ENCODE peak calls at places on chromosome 4, in five cellular contexts. K, N, O, V and Y are unnamed samples. For H3K36me3 and H3K9me3, the result is how much of the 10 kb centered on the place peaks cover.

GRCh38 chr4:71860643-71861042 is 76.8 kb upstream of the GC start:
- DNase-seq in K (no peak), O (peak), V (no peak), N (no peak), Y (no peak)

GRCh38 chr4:30837131-30837539 is 117.0 kb downstream of the PCDH7 start:
- DNase-seq in N (peak), V (no peak), O (no peak), K (no peak), Y (no peak)

GRCh38 chr4:37584087-37584486 is 102.1 kb downstream of the RELL1 start:
- DNase-seq in O (no peak), N (no peak), K (no peak), V (no peak), Y (no peak)

GRCh38 chr4:54041916-54042315 is 22.5 kb downstream of the CHIC2 start:
- DNase-seq in V (no peak), N (no peak), O (no peak), K (no peak), Y (no peak)

GRCh38 chr4:117479673-117480072 is 394.3 kb upstream of the TRAM1L1 start:
- DNase-seq in K (no peak), V (no peak), N (peak), O (peak), Y (no peak)

GRCh38 chr4:125316391-125316780 is 1.6 kb downstream of the FAT4 start:
- DNase-seq in O (no peak), N (no peak), V (peak), K (no peak), Y (no peak)

GRCh38 chr4:180462116-180462515 is 1781.1 kb upstream of the TENM3 start:
- DNase-seq in N (no peak), V (no peak), K (no peak), O (peak), Y (no peak)

GRCh38 chr4:2362286-2363055 is 56.0 kb downstream of the ZFYVE28 start:
- DNase-seq in V (no peak), K (no peak), N (no peak), O (no peak), Y (no peak)

GRCh38 chr4:39591290-39591689 is 47.4 kb downstream of the SMIM14 start:
- DNase-seq in V (no peak), N (peak), K (no peak), O (peak), Y (no peak)

GRCh38 chr4:127997534-127998388 is 32.6 kb downstream of the ABHD18 start:
- DNase-seq in O (peak), K (no peak), V (no peak), N (peak), Y (no peak)

GRCh38 chr4:8410641-8411271 is 29.8 kb downstream of the ACOX3 start:
- DNase-seq in O (peak), V (no peak), K (no peak), N (peak), Y (no peak)

DNA sequence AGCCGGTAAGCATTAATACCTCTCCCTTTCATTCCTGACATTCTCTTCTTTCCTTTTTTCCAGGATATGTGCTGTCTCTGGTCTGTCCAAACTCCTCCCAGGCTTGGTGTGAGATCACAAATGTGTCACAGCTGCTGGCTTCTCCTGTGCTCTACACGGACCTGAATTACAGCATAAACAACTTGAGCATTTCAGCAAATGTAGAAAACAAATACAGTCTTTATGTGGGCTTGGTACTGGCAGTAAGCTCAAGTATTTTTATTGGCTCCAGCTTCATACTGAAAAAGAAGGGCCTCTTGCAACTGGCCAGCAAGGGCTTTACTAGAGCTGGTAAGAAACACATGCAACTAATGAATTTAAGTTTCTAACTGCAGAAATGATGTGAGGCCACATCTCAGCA is 8.4 kb downstream of the NIPAL1 start:
- DNase-seq in O (no peak), V (no peak), K (no peak), N (peak), Y (no peak)
- H3K36me3 ChIP-seq in O (under half), V (under half), K (under half), N (under half), Y (under half)

GRCh38 chr4:153483432-153484418 is 17.6 kb downstream of the TMEM131L start:
- DNase-seq in V (no peak), N (peak), K (no peak), O (no peak), Y (no peak)
- H3K4me3 ChIP-seq in V (peak), N (no peak), K (no peak), O (no peak), Y (no peak)

GRCh38 chr4:770022-770421 is 55.9 kb downstream of the CPLX1 start:
- DNase-seq in N (peak), K (no peak), O (no peak), V (peak), Y (no peak)
- H3K9me3 ChIP-seq in N (under half), K (under half), O (under half), V (under half), Y (under half)

GRCh38 chr4:82357640-82358039 is 16.2 kb downstream of the HNRNPD start:
- DNase-seq in V (no peak), K (no peak), N (no peak), O (no peak), Y (no peak)

GRCh38 chr4:82358773-82359324 is 14.9 kb downstream of the HNRNPD start:
- DNase-seq in V (no peak), N (no peak), K (no peak), O (no peak), Y (no peak)

GRCh38 chr4:82352118-82352824 is 21.5 kb downstream of the HNRNPD start:
- DNase-seq in K (no peak), V (no peak), N (peak), O (no peak), Y (no peak)

GRCh38 chr4:82352825-82353370 is 20.9 kb downstream of the HNRNPD start:
- DNase-seq in O (no peak), N (peak), V (no peak), K (no peak), Y (no peak)

DNA sequence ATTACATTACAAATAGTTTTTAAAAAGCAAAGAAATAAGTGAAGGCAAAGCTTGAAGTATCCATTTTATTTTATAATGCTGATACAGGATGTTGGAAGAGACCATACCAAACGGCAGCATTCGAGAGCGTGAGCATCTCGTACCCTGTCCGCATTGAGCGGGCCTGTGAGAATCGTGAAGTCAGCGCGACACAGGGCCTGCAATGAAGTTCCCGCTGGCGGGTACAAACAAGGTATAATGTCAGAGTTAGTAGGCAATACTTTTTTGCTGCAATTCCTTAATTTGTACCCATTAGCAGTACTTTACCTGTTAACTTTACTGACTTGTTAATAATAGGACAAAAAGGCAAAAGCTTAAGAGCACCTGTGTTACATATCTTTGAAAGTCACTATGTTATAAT is 19.0 kb downstream of the HNRNPD start:
- DNase-seq in K (no peak), N (no peak), O (no peak), V (no peak), Y (no peak)
- H3K36me3 ChIP-seq in K (half or more), N (under half), O (half or more), V (under half), Y (under half)

GRCh38 chr4:52370576-52370975 is 288.5 kb downstream of the USP46 start:
- DNase-seq in V (no peak), N (no peak), K (no peak), O (no peak), Y (no peak)
- H3K4me3 ChIP-seq in V (no peak), N (no peak), K (no peak), O (no peak), Y (no peak)

GRCh38 chr4:58188313-58188712 is 1078.1 kb upstream of the IGFBP7 start:
- DNase-seq in O (no peak), K (no peak), N (no peak), V (no peak), Y (no peak)

GRCh38 chr4:58191086-58191485 is 1080.9 kb upstream of the IGFBP7 start:
- DNase-seq in V (no peak), O (no peak), N (no peak), K (no peak), Y (no peak)

DNA sequence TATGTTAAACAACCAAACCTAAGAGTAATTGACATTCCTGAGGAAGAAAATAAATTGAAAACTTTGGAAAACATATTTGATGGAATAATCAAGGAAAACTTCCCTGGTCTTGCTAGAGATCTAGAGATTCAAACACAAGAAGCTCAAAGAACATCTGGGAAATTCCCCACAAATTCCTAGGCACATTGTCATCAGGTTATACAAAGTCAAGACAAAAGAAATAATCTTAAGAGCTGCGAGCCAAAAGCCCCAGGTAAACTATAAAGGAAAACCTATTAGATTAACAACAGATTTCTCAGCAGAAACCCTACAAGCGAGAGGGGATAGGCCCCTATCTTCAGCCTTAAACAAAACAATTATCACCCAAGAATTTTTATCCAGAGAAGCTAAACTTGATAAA is 1082.0 kb upstream of the IGFBP7 start:
- DNase-seq in V (no peak), K (no peak), N (no peak), O (no peak), Y (no peak)
- H3K9me3 ChIP-seq in V (under half), K (under half), N (under half), O (under half), Y (under half)

GRCh38 chr4:13088726-13089658 is 395.1 kb downstream of the RAB28 start:
- DNase-seq in V (no peak), O (no peak), N (no peak), K (no peak), Y (no peak)
- H3K36me3 ChIP-seq in V (under half), O (under half), N (under half), K (under half), Y (under half)

GRCh38 chr4:137529432-137529831 is 2.9 kb downstream of the PCDH18 start:
- DNase-seq in V (no peak), K (no peak), N (no peak), O (no peak), Y (no peak)
- H3K4me3 ChIP-seq in V (peak), K (no peak), N (peak), O (no peak), Y (no peak)